ENCODE peak calls at places on chromosomes 5 and 9, in six cellular contexts. L is neuronal stem cell, W is IMR-90, Q is H9, G is H1, H is mesendoderm. V is an unnamed sample.

GRCh38 chr9:4769321-4770080 is 23.2 kb upstream of the RCL1 start:
- DNase-seq in L (no peak), W (peak; percentile 53), Q (no peak), G (no peak), H (no peak), V (no peak)

GRCh38 chr5:74452851-74453250 is 187.7 kb downstream of the ENC1 start:
- DNase-seq in L (no peak), W (no peak), Q (no peak), G (no peak), H (no peak), V (no peak)

GRCh38 chr5:89878140-89878570 is 531.4 kb downstream of the CETN3 start:
- DNase-seq in L (no peak), W (peak; percentile 54), Q (no peak), G (no peak), H (peak; percentile 73), V (peak; percentile 12)

GRCh38 chr5:132305420-132305819 is 11.2 kb downstream of the SLC22A4 start:
- DNase-seq in L (no peak), W (no peak), Q (no peak), G (no peak), H (no peak), V (no peak)

GRCh38 chr9:116048072-116048471 is 105.5 kb upstream of the PAPPA start:
- DNase-seq in L (no peak), W (no peak), Q (no peak), G (no peak), H (no peak), V (no peak)

GRCh38 chr5:141597814-141598213 is 21.0 kb downstream of the DIAPH1 start:
- DNase-seq in L (no peak), W (no peak), Q (no peak), G (no peak), H (no peak), V (no peak)

GRCh38 chr5:163867738-163868137 is 362.3 kb downstream of the MAT2B start:
- DNase-seq in L (no peak), W (peak; percentile 65), Q (no peak), G (no peak), H (no peak), V (no peak)

GRCh38 chr9:127568618-127568970 is 43.5 kb upstream of the STXBP1 start:
- DNase-seq in L (no peak), W (no peak), Q (peak; percentile 51), G (no peak), H (peak; percentile 43), V (peak; percentile 53)

GRCh38 chr9:122445155-122445749 is 32.5 kb downstream of the OR1J1 start:
- DNase-seq in L (no peak), W (peak; percentile 99), Q (no peak), G (no peak), H (no peak), V (no peak)

GRCh38 chr5:38018011-38018410 is 178.2 kb upstream of the GDNF start:
- DNase-seq in L (no peak), W (no peak), Q (no peak), G (no peak), H (no peak), V (no peak)

GRCh38 chr5:38023353-38023752 is 183.5 kb upstream of the GDNF start:
- DNase-seq in L (no peak), W (no peak), Q (no peak), G (no peak), H (no peak), V (no peak)

GRCh38 chr5:38029431-38030065 is 189.7 kb upstream of the GDNF start:
- DNase-seq in L (no peak), W (no peak), Q (peak; percentile 30), G (no peak), H (peak; percentile 6), V (peak; percentile 4)

GRCh38 chr5:38022621-38023020 is 182.8 kb upstream of the GDNF start:
- DNase-seq in L (no peak), W (no peak), Q (no peak), G (no peak), H (no peak), V (no peak)

GRCh38 chr5:38023799-38024198 is 184.0 kb upstream of the GDNF start:
- DNase-seq in L (no peak), W (no peak), Q (no peak), G (no peak), H (no peak), V (no peak)
- H3K23ac ChIP-seq in L (no peak overlapping the region), W (no peak overlapping the region), Q (no peak overlapping the region), G (no peak overlapping the region), H (no peak overlapping the region), V (no peak overlapping the region)

GRCh38 chr5:139695183-139695573 is 47.0 kb downstream of the CXXC5 start:
- DNase-seq in L (no peak), W (no peak), Q (no peak), G (no peak), H (no peak), V (no peak)

GRCh38 chr5:139698461-139699146 is 50.5 kb downstream of the CXXC5 start:
- DNase-seq in L (peak; percentile 76), W (peak; percentile 74), Q (peak; percentile 94), G (no peak), H (peak; percentile 98), V (no peak)

GRCh38 chr5:139699352-139699751 is 51.2 kb downstream of the CXXC5 start:
- DNase-seq in L (no peak), W (no peak), Q (no peak), G (no peak), H (no peak), V (no peak)

GRCh38 chr5:139696167-139696893 is 48.2 kb downstream of the CXXC5 start:
- DNase-seq in L (no peak), W (no peak), Q (peak; percentile 42), G (no peak), H (no peak), V (no peak)

GRCh38 chr5:139696894-139697658 is 48.9 kb downstream of the CXXC5 start:
- DNase-seq in L (no peak), W (peak; percentile 91), Q (peak; percentile 85), G (no peak), H (peak; percentile 96), V (peak; percentile 35)
- H3K18ac ChIP-seq in L (peak overlapping the region; percentile 98), W (peak overlapping the region; percentile 83), Q (peak overlapping the region; percentile 83), G (peak overlapping the region; percentile 91), H (peak overlapping the region; percentile 91), V (peak overlapping the region; percentile 96)

DNA sequence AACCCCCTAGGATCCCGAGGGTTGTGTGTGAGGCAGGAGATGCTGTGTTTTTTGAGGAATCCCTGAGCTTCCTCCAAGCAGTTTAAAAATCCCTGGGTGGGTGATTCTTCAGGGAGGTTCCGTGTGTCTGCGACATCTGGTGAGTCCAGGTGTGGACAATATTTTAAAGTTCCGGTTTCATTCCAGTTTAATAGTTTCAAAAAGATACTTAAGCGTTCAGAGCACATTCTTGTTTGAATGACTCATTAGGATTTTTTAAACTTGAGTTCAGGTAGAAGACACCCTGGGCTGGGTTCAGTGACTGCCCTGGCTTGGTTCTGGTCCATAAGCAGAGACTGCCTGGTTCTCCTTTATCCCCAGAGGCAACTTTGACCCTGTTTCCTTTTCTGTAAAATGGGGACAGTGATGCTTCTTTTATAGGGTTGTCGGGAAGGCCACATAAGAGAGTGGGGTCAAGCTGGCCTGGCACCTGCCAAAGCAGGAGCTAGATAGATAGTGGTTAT is 119.2 kb downstream of the RGS3 start:
- DNase-seq in L (no peak), W (no peak), Q (no peak), G (no peak), H (no peak), V (peak; percentile 47)
- H2AK5ac ChIP-seq in L (no peak overlapping the region), W (no peak overlapping the region), Q (no peak overlapping the region), G (no peak overlapping the region), H (no peak overlapping the region), V (no peak overlapping the region)

GRCh38 chr9:105064248-105065118 is 136.5 kb upstream of the ABCA1 start:
- DNase-seq in L (peak; percentile 18), W (peak; percentile 97), Q (peak; percentile 37), G (no peak), H (peak; percentile 55), V (peak; percentile 98)
- H3K23ac ChIP-seq in L (no peak overlapping the region), W (peak overlapping the region; percentile 100), Q (no peak overlapping the region), G (no peak overlapping the region), H (no peak overlapping the region), V (no peak overlapping the region)

GRCh38 chr9:12774861-12775367 is at the start of gene LURAP1L:
- DNase-seq in L (peak; percentile 49), W (peak; percentile 83), Q (peak; percentile 53), G (no peak), H (peak; percentile 78), V (peak; percentile 33)
- H3K18ac ChIP-seq in L (peak within 1 kb of the TSS; percentile 99), W (peak within 1 kb of the TSS; percentile 89), Q (no peak within 1 kb of the TSS), G (no peak within 1 kb of the TSS), H (no peak within 1 kb of the TSS), V (peak within 1 kb of the TSS; percentile 58)

GRCh38 chr5:107501965-107502691 is 168.6 kb downstream of the EFNA5 start:
- DNase-seq in L (no peak), W (peak; percentile 68), Q (no peak), G (no peak), H (peak; percentile 42), V (peak; percentile 56)
- H2AK5ac ChIP-seq in L (no peak overlapping the region), W (peak overlapping the region; percentile 16), Q (no peak overlapping the region), G (no peak overlapping the region), H (no peak overlapping the region), V (no peak overlapping the region)

DNA sequence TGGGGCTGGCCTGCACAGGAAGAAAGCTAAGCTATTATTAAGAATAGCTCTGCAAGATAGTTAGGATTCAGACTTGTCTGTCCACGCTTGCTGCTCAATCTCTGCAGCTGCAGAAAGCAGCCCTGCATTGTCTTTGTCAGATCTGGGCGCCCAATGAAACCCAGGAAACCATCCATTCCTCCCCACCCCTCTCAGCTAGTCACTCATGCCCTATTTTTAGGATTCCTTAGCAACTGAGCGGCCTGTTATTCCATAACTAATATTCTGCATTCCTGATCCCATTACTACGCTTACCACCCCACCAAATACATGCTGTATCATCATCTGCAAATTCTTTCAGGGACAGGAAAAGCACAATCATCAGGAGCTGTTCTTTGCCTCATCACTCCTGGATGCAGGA is 52.9 kb upstream of the APC start:
- DNase-seq in L (no peak), W (peak; percentile 74), Q (no peak), G (no peak), H (no peak), V (peak; percentile 44)
- H3K23ac ChIP-seq in L (no peak overlapping the region), W (no peak overlapping the region), Q (no peak overlapping the region), G (no peak overlapping the region), H (no peak overlapping the region), V (no peak overlapping the region)

V was measured in trophoblast cell.